ENCODE peak calls at places on chromosomes 12 and 14, in nine cellular contexts. R, H, X, F, S, D, L, E and O are unnamed samples.

GRCh38 chr12:116455540-116456306 is 103.5 kb upstream of the MAP1LC3B2 start:
- DNase-seq in X (peak), F (peak), R (peak), H (peak), E (peak), D (peak), S (peak), L (no peak), O (peak)

GRCh38 chr14:96581902-96582640 is 79.9 kb downstream of the PAPOLA start:
- DNase-seq in H (no peak), E (no peak), S (no peak), L (no peak), R (no peak), D (no peak), X (no peak), F (no peak), O (no peak)

GRCh38 chr12:79573820-79574219 is 116.9 kb downstream of the PAWR start:
- DNase-seq in F (no peak), S (no peak), L (no peak), X (no peak), D (no peak), R (no peak), H (no peak), E (no peak), O (no peak)

GRCh38 chr14:95523051-95523817 is 6.8 kb upstream of the SYNE3 start:
- DNase-seq in X (no peak), D (no peak), F (no peak), S (no peak), R (no peak), E (no peak), L (no peak), H (no peak), O (peak)

GRCh38 chr12:53726946-53727309 is 324 bp downstream of the CALCOCO1 start:
- DNase-seq in F (no peak), L (no peak), D (no peak), X (no peak), S (peak), E (no peak), R (no peak), H (no peak), O (no peak)

GRCh38 chr14:25411933-25412757 is 362.2 kb upstream of the STXBP6 start:
- DNase-seq in H (peak), L (peak), X (no peak), E (peak), R (no peak), D (no peak), S (no peak), F (peak), O (no peak)

GRCh38 chr12:82740129-82741000 is 53.7 kb downstream of the TMTC2 start:
- DNase-seq in L (peak), D (no peak), F (no peak), S (peak), H (no peak), E (no peak), X (no peak), R (no peak), O (no peak)

GRCh38 chr14:104390941-104391901 is 188.3 kb upstream of the C14orf180 start:
- DNase-seq in E (no peak), H (no peak), L (peak), X (no peak), R (no peak), D (no peak), S (no peak), F (peak), O (peak)

GRCh38 chr14:58736606-58737005 is 98.8 kb downstream of the DACT1 start:
- DNase-seq in S (no peak), E (no peak), X (no peak), H (no peak), L (no peak), R (no peak), F (no peak), D (no peak), O (no peak)

GRCh38 chr12:58443981-58444371 is 476.3 kb downstream of the LRIG3 start:
- DNase-seq in D (no peak), F (no peak), E (peak), S (no peak), H (no peak), L (no peak), X (peak), R (no peak), O (no peak)

GRCh38 chr14:100362311-100362927 is 39.3 kb downstream of the SLC25A47 start:
- DNase-seq in L (no peak), X (no peak), S (no peak), H (no peak), D (no peak), E (no peak), F (no peak), R (peak), O (no peak)

GRCh38 chr12:64404470-64405446 is 566 bp downstream of the XPOT start:
- DNase-seq in R (peak), D (peak), E (peak), F (peak), H (no peak), L (peak), X (peak), S (peak), O (peak)

GRCh38 chr12:112988224-112988623 is 9.9 kb downstream of the OAS2 start:
- DNase-seq in H (no peak), X (no peak), F (no peak), L (no peak), S (no peak), D (no peak), E (no peak), R (no peak), O (no peak)

GRCh38 chr12:6955462-6956331 is 4.5 kb downstream of the PTPN6 start:
- DNase-seq in D (no peak), R (no peak), S (no peak), H (no peak), X (no peak), F (no peak), L (no peak), E (no peak), O (no peak)

GRCh38 chr12:52076811-52077210 is 2.7 kb upstream of the SMIM41 start:
- DNase-seq in F (no peak), D (no peak), R (no peak), H (no peak), L (no peak), S (no peak), X (no peak), E (no peak), O (no peak)

GRCh38 chr14:61280526-61281185 is 482 bp downstream of the TMEM30B start:
- DNase-seq in S (peak), L (peak), X (peak), D (peak), R (no peak), H (no peak), F (peak), E (peak), O (peak)

GRCh38 chr12:2783936-2784600 is 10.7 kb upstream of the FKBP4 start:
- DNase-seq in X (peak), F (peak), L (peak), S (peak), R (no peak), H (peak), E (peak), D (peak), O (no peak)

GRCh38 chr14:68979722-68980552 is 835 bp upstream of the ACTN1 start:
- DNase-seq in F (no peak), H (peak), D (peak), X (peak), L (peak), R (no peak), S (peak), E (peak), O (no peak)

GRCh38 chr14:63443361-63443760 is 99.8 kb downstream of the PPP2R5E start:
- DNase-seq in D (no peak), L (no peak), S (no peak), R (no peak), X (no peak), E (no peak), F (no peak), H (no peak), O (no peak)

GRCh38 chr14:40053396-40053795 is 621.2 kb upstream of the FBXO33 start:
- DNase-seq in E (no peak), S (no peak), D (no peak), X (no peak), L (no peak), R (no peak), H (no peak), F (no peak), O (no peak)

GRCh38 chr14:99755068-99755405 is 38.2 kb upstream of the EML1 start:
- DNase-seq in L (no peak), X (no peak), S (no peak), E (no peak), D (no peak), H (no peak), F (peak), R (no peak), O (no peak)

GRCh38 chr12:110108309-110109036 is 15.7 kb upstream of the IFT81 start:
- DNase-seq in X (no peak), H (no peak), R (no peak), D (no peak), L (no peak), S (peak), F (no peak), E (no peak), O (no peak)

GRCh38 chr12:124648710-124649384 is 81.4 kb upstream of the NCOR2 start:
- DNase-seq in S (no peak), E (no peak), H (no peak), X (no peak), F (no peak), D (no peak), L (no peak), R (no peak), O (no peak)

GRCh38 chr12:75750950-75751349 is 239.5 kb upstream of the KRR1 start:
- DNase-seq in D (no peak), S (peak), H (no peak), E (peak), L (no peak), R (peak), X (no peak), F (no peak), O (no peak)

GRCh38 chr12:77847060-77847541 is 16.4 kb downstream of the NAV3 start:
- DNase-seq in E (no peak), H (no peak), S (no peak), F (no peak), X (no peak), L (no peak), D (no peak), R (no peak), O (no peak)
- H3K27ac ChIP-seq in E (no peak), H (no peak), S (no peak), F (no peak), X (peak), L (no peak), D (no peak), R (no peak), O (peak)

DNA sequence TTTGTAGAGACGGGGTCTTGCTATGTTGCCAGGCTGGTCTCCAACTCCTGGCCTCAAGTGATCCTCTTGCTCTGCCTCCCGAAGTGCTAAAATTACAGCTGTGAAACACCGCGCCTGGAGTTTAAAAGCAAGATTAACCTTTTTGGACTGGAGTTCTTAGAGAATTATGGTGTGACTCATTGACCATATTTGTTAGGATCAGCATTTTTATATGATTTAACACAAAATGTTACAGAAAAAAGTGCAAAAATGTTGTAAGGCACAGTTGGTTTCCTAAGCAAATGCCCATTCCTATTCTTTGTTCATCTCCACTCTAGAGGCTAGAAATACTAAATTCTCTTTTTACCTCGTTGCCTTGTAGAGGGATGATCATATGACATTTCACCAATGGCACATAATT is 27.6 kb downstream of the SLC35E3 start:
- DNase-seq in L (no peak), R (no peak), E (no peak), D (no peak), S (no peak), H (no peak), X (no peak), F (no peak), O (no peak)
- H3K27ac ChIP-seq in L (no peak), R (no peak), E (no peak), D (no peak), S (no peak), H (no peak), X (no peak), F (no peak), O (no peak)

DNA sequence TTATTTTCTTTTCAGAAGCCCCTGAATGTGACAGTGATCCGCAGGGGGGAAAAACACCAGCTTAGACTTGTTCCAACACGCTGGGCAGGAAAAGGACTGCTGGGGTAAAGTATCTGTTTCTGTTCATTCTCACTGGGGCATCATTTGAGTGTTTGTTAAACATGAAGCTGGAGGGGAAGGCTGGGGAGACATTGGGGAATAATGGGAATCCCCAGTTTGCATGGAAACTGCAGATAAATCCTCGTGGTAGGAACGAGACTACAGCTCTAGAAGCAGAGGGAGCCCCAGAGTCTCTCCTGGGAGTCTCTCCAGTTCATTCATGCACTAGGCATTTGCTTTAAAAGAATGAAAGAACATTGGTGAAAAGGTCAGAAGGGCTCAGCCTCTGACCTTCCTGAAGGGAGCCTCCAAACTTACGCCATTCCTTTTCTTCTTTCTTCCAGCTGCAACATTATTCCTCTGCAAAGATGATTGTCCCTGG is 2.5 kb upstream of the CFAP251 start:
- DNase-seq in F (no peak), R (no peak), X (no peak), L (no peak), D (no peak), E (no peak), H (peak), S (no peak), O (no peak)
- H3K27ac ChIP-seq in F (no peak), R (peak), X (no peak), L (no peak), D (no peak), E (no peak), H (peak), S (no peak), O (no peak)

GRCh38 chr12:10189653-10190052 is 10.8 kb downstream of the TMEM52B start:
- DNase-seq in L (no peak), E (no peak), S (no peak), X (peak), R (no peak), D (peak), F (peak), H (no peak), O (no peak)

GRCh38 chr12:10186299-10186698 is 7.5 kb downstream of the TMEM52B start:
- DNase-seq in L (no peak), D (peak), F (peak), R (no peak), S (no peak), X (peak), E (no peak), H (no peak), O (peak)

GRCh38 chr12:10182662-10183061 is 3.8 kb downstream of the TMEM52B start:
- DNase-seq in L (no peak), H (no peak), X (no peak), S (no peak), F (no peak), D (no peak), E (peak), R (no peak), O (no peak)

GRCh38 chr12:10179871-10180270 is 1.0 kb downstream of the TMEM52B start:
- DNase-seq in L (no peak), E (no peak), S (no peak), F (no peak), D (no peak), R (no peak), X (no peak), H (no peak), O (no peak)

GRCh38 chr12:10184261-10184843 is 5.5 kb downstream of the TMEM52B start:
- DNase-seq in L (no peak), S (no peak), H (no peak), R (peak), F (no peak), D (no peak), E (peak), X (no peak), O (no peak)
- H3K27ac ChIP-seq in L (no peak), S (peak), H (no peak), R (peak), F (no peak), D (no peak), E (peak), X (no peak), O (no peak)